ENCODE peak calls at places on chromosomes 5 and 9, in nine cellular contexts. X is nucleus accumbens, E is AG09319, M is dorsolateral prefrontal cortex, H is AG10803, R is NCI-H1105 treated with DMSO at 0.1 percent for 48 hours, F is endothelial cell, Z is pulmonary artery endothelial cell, A is lower lobe of right lung. I is an unnamed sample.

GRCh38 chr9:125613156-125613555 is 93.9 kb downstream of the MAPKAP1 start:
- DNase-seq in A (no peak), R (no peak), F (peak), H (no peak), Z (peak), M (no peak), X (no peak), E (no peak), I (no peak)

GRCh38 chr5:142617416-142617815 is 68.5 kb downstream of the FGF1 start:
- DNase-seq in R (no peak), M (no peak), F (no peak), H (no peak), A (no peak), E (no peak), X (no peak), Z (no peak), I (no peak)

GRCh38 chr9:98010450-98010849 is 27.3 kb downstream of the ANP32B start:
- DNase-seq in Z (peak), X (no peak), E (no peak), H (no peak), R (peak), M (no peak), F (peak), A (no peak), I (no peak)

GRCh38 chr9:34563262-34563661 is 26.3 kb downstream of the CNTFR start:
- DNase-seq in Z (no peak), F (no peak), A (no peak), M (no peak), H (no peak), E (no peak), R (no peak), X (no peak), I (no peak)

GRCh38 chr5:112848116-112848811 is 12.8 kb upstream of the SRP19 start:
- DNase-seq in E (peak), Z (peak), X (no peak), R (peak), A (no peak), M (no peak), H (peak), F (no peak), I (no peak)

GRCh38 chr9:21160178-21160577 is 6.3 kb downstream of the IFNA21 start:
- DNase-seq in H (no peak), E (no peak), Z (no peak), X (no peak), A (no peak), M (no peak), F (no peak), R (no peak), I (no peak)

GRCh38 chr9:14238044-14238443 is 75.9 kb downstream of the NFIB start:
- DNase-seq in A (no peak), R (no peak), M (no peak), X (no peak), Z (peak), F (peak), E (no peak), H (no peak), I (no peak)

GRCh38 chr5:73986729-73987128 is 360.7 kb downstream of the ARHGEF28 start:
- DNase-seq in F (no peak), E (no peak), X (no peak), A (no peak), Z (no peak), R (no peak), M (no peak), H (no peak), I (no peak)